ENCODE peak calls at places on chromosomes 11 and 22, in four cellular contexts. E is GM12878; Z is CD8-positive, alpha-beta memory T cell; X is dorsolateral prefrontal cortex. G is an unnamed sample.

GRCh38 chr11:68469642-68470041 is 9.1 kb downstream of the PPP6R3 start:
- DNase-seq in Z (no peak), E (no peak), X (no peak), G (no peak)

GRCh38 chr11:79055866-79056632 is 384.8 kb downstream of the TENM4 start:
- DNase-seq in X (no peak), E (no peak), Z (no peak), G (no peak)

GRCh38 chr22:48857202-48857805 is 970.4 kb downstream of the BRD1 start:
- DNase-seq in Z (peak; percentile 8), X (no peak), E (no peak), G (no peak)

GRCh38 chr22:23970816-23971482 is 3.3 kb downstream of the DDT start:
- DNase-seq in E (no peak), Z (no peak), X (no peak), G (peak; percentile 25)

GRCh38 chr22:50528682-50529415 is 963 bp downstream of the TYMP start:
- DNase-seq in Z (no peak), E (no peak), X (no peak), G (peak; percentile 35)

GRCh38 chr11:69259072-69259471 is 34.9 kb upstream of the MYEOV start:
- DNase-seq in E (no peak), Z (no peak), X (no peak), G (no peak)

GRCh38 chr11:32122200-32122599 is 31.3 kb downstream of the RCN1 start:
- DNase-seq in X (no peak), Z (no peak), E (no peak), G (no peak)

GRCh38 chr11:3170756-3171670 is 5.9 kb upstream of the OSBPL5 start:
- DNase-seq in X (no peak), Z (peak; percentile 44), E (no peak), G (no peak)

GRCh38 chr11:96306600-96306932 is 36.4 kb downstream of the MAML2 start:
- DNase-seq in X (no peak), E (no peak), Z (no peak), G (no peak)

GRCh38 chr11:124942446-124943202 is 6.8 kb upstream of the HEPACAM start:
- DNase-seq in E (no peak), X (peak; percentile 64), Z (no peak), G (no peak)

GRCh38 chr22:34102633-34103032 is 182.4 kb upstream of the LARGE1 start:
- DNase-seq in Z (no peak), E (no peak), X (no peak), G (no peak)

GRCh38 chr11:62726156-62727006 is 876 bp downstream of the HNRNPUL2 start:
- DNase-seq in Z (no peak), E (no peak), X (no peak), G (no peak)

GRCh38 chr11:12674936-12675696 is 895 bp downstream of the TEAD1 start:
- DNase-seq in E (no peak), Z (no peak), X (peak; percentile 37), G (no peak)

GRCh38 chr11:48093795-48094642 is 113.7 kb downstream of the PTPRJ start:
- DNase-seq in E (no peak), Z (no peak), X (no peak), G (peak; percentile 98)

GRCh38 chr22:49373801-49374226 is 453.9 kb downstream of the BRD1 start:
- DNase-seq in X (no peak), Z (no peak), E (no peak), G (no peak)

GRCh38 chr11:111735262-111736116 is 30.7 kb downstream of the PPP2R1B start:
- DNase-seq in Z (no peak), X (peak; percentile 77), E (no peak), G (no peak)

GRCh38 chr11:393219-394033 is 583 bp upstream of the PKP3 start:
- DNase-seq in Z (no peak), E (no peak), X (no peak), G (no peak)

GRCh38 chr11:123110397-123110796 is 48.5 kb upstream of the HSPA8 start:
- DNase-seq in Z (no peak), X (no peak), E (no peak), G (no peak)

GRCh38 chr22:19823638-19824196 is 31.0 kb downstream of the GNB1L start:
- DNase-seq in X (no peak), E (no peak), Z (no peak), G (no peak)

GRCh38 chr22:46546466-46547178 is 9.2 kb upstream of the CELSR1 start:
- DNase-seq in E (no peak), X (no peak), Z (no peak), G (no peak)
- H3K27me3 ChIP-seq in E (no peaks in the 10 kb centered on the region), X (no peaks in the 10 kb centered on the region), Z (no peaks in the 10 kb centered on the region), G (no peaks in the 10 kb centered on the region)

GRCh38 chr11:116529210-116529609 is 243.6 kb downstream of the BUD13 start:
- DNase-seq in Z (no peak), E (no peak), X (no peak), G (no peak)
- H3K27me3 ChIP-seq in Z (peaks cover 8% of the 10 kb centered on the region), E (peaks cover 9% of the 10 kb centered on the region), X (peaks cover 3% of the 10 kb centered on the region), G (peaks cover 44% of the 10 kb centered on the region)

DNA sequence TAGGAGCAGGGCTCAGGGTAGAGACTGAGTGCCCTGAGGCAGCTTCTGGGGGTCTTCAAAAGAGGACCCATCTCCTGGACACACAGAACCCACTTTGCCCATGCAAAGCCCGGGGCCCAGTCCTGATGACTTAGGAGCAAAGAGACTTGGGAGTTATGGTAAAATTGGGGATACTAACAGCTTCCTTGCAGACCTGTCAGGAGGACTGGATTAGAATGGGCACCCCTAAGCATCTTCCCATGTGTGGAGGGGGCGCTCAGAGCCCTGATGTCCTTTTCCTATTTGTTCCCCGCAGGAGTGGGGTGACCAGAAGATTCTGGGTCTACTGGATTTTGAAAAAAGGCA is 100.0 kb downstream of the WNT7B start:
- DNase-seq in E (no peak), X (no peak), Z (no peak), G (no peak)
- H3K27me3 ChIP-seq in E (peaks cover 2% of the 10 kb centered on the region), X (no peaks in the 10 kb centered on the region), Z (peaks cover 7% of the 10 kb centered on the region), G (peaks cover 14% of the 10 kb centered on the region)

GRCh38 chr11:67177399-67178281 is 58.6 kb downstream of the KDM2A start:
- DNase-seq in X (no peak), E (no peak), Z (no peak), G (no peak)
- H3K27me3 ChIP-seq in X (no peaks in the 10 kb centered on the region), E (no peaks in the 10 kb centered on the region), Z (no peaks in the 10 kb centered on the region), G (no peaks in the 10 kb centered on the region)

DNA sequence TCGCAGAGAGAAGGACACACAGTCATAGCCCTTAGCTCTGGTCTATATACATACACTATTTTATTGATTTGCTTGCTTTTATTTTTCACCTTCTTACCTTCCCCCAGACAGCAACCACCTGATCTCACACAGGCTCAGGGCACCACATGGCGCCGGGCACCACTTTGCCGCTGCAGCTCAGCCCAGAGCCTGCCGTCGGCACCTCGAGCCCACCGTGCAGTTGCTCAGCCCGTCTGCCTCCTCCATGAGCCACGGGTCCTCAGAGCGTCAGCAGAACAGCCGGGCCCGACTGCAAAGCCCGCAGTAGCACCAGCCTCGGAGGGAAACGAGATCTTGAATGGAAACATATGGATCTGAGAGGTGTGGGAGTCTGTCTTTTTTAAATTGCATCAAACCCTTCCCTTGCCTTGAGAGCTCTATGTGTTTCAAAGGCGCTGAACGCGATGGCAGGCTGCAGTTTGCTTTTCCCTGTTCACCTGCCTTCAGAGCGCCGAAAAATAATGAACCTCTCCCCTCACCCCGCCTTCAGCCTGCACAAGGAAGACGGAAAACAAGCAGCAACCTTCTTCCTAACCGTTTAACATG is 505.4 kb downstream of the MN1 start:
- DNase-seq in Z (no peak), E (no peak), X (no peak), G (no peak)
- H3K27me3 ChIP-seq in Z (no peaks in the 10 kb centered on the region), E (no peaks in the 10 kb centered on the region), X (peaks cover 12% of the 10 kb centered on the region), G (peaks cover 25% of the 10 kb centered on the region)

GRCh38 chr22:39705386-39705785 is 134.8 kb downstream of the CACNA1I start:
- DNase-seq in Z (no peak), E (no peak), X (no peak), G (no peak)

GRCh38 chr22:39706406-39707150 is 136.0 kb downstream of the CACNA1I start:
- DNase-seq in E (no peak), Z (no peak), X (no peak), G (no peak)

GRCh38 chr22:39707351-39707750 is 136.8 kb downstream of the CACNA1I start:
- DNase-seq in E (no peak), X (no peak), Z (no peak), G (no peak)

GRCh38 chr22:39700565-39700964 is 130.0 kb downstream of the CACNA1I start:
- DNase-seq in Z (no peak), X (no peak), E (no peak), G (no peak)

GRCh38 chr22:39703890-39704658 is 133.5 kb downstream of the CACNA1I start:
- DNase-seq in Z (no peak), E (no peak), X (no peak), G (no peak)
- H3K27me3 ChIP-seq in Z (no peaks in the 10 kb centered on the region), E (peaks cover 3% of the 10 kb centered on the region), X (no peaks in the 10 kb centered on the region), G (no peaks in the 10 kb centered on the region)

DNA sequence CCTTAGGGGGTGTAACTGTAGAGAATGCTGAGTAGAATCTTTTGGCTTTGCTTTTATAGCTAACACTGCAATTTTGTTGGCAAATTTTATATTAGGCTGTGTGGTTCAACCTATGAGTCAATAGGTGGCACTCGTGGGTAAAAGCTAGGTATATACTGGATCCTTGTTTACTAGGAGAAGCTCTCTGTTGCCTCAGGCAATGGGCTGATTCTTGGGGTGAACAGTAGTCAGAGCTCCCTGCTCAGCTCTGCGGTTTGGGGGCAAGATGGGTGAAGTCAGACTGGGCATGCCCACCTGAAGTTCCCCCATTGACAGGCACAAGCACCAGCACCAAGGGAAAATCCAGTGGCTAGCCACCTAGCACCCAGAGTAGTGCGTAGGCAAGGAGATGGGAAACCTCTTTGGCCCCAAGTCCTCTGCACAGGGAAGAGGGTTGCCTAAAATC is 238.7 kb downstream of the FAM181B start:
- DNase-seq in E (no peak), X (no peak), Z (no peak), G (peak; percentile 25)
- H3K27me3 ChIP-seq in E (no peaks in the 10 kb centered on the region), X (no peaks in the 10 kb centered on the region), Z (no peaks in the 10 kb centered on the region), G (no peaks in the 10 kb centered on the region)